ENCODE peak calls at places on chromosomes 13 and 19, in eight cellular contexts. Y is omental fat pad, I is heart right ventricle, C is tibial nerve, A is mucosa of descending colon, G is activated T-cell treated with anti-CD3 and anti-CD28 coated beads for 1 hour, R is Daoy, P is BJ. O is an unnamed sample.

GRCh38 chr19:7560271-7560670 is 24.8 kb downstream of the PNPLA6 start:
- DNase-seq in Y (no peak), I (no peak), C (no peak), A (no peak), G (no peak), R (no peak), P (no peak), O (no peak)

GRCh38 chr19:19034204-19034624 is 811 bp downstream of the ARMC6 start:
- DNase-seq in Y (no peak), I (no peak), C (no peak), A (peak), G (peak), R (peak), P (peak), O (no peak)

GRCh38 chr13:46687810-46688209 is 109.2 kb downstream of the ESD start:
- DNase-seq in Y (no peak), I (no peak), C (no peak), A (no peak), G (no peak), R (peak), P (no peak), O (no peak)

GRCh38 chr19:40465025-40465780 is at the start of gene BLVRB:
- DNase-seq in Y (no peak), I (no peak), C (peak), A (no peak), G (no peak), R (peak), P (no peak), O (no peak)

GRCh38 chr19:41705393-41706174 is 2.8 kb upstream of the CEACAM5 start:
- DNase-seq in Y (no peak), I (no peak), C (no peak), A (peak), G (peak), R (peak), P (no peak), O (no peak)

GRCh38 chr13:66195238-66195637 is 1034.9 kb downstream of the PCDH9 start:
- DNase-seq in Y (no peak), I (no peak), C (no peak), A (no peak), G (no peak), R (no peak), P (no peak), O (no peak)

GRCh38 chr19:47444388-47444821 is 25.1 kb upstream of the MEIS3 start:
- DNase-seq in Y (no peak), I (no peak), C (no peak), A (no peak), G (peak), R (no peak), P (no peak), O (no peak)

GRCh38 chr13:97439196-97439595 is 5.2 kb downstream of the RAP2A start:
- DNase-seq in Y (no peak), I (no peak), C (no peak), A (no peak), G (no peak), R (no peak), P (no peak), O (no peak)

GRCh38 chr19:19185853-19186728 is 5.9 kb downstream of the BORCS8 start:
- DNase-seq in Y (no peak), I (no peak), C (no peak), A (peak), G (peak), R (peak), P (no peak), O (no peak)

GRCh38 chr13:42821437-42821836 is 40.1 kb downstream of the FAM216B start:
- DNase-seq in Y (no peak), I (no peak), C (no peak), A (no peak), G (no peak), R (no peak), P (peak), O (no peak)

GRCh38 chr13:103866041-103866440 is 799.8 kb upstream of the SLC10A2 start:
- DNase-seq in Y (no peak), I (no peak), C (no peak), A (no peak), G (no peak), R (no peak), P (no peak), O (no peak)

GRCh38 chr19:49809155-49809986 is 3.7 kb downstream of the FUZ start:
- DNase-seq in Y (no peak), I (peak), C (peak), A (peak), G (peak), R (peak), P (no peak), O (no peak)